ENCODE peak calls at places on chromosome 3, in five cellular contexts. H, E, D, J and X are unnamed samples. For H3K36me3, the result is how much of the 10 kb centered on the place peaks cover.

GRCh38 chr3:191401775-191402357 is 59.1 kb upstream of the PYDC2 start:
- DNase-seq in H (no peak), E (no peak), D (no peak), J (no peak), X (no peak)

GRCh38 chr3:150749218-150749617 is 13.8 kb downstream of the SIAH2 start:
- DNase-seq in H (no peak), E (no peak), D (no peak), J (no peak), X (no peak)

GRCh38 chr3:171700653-171701052 is 109.6 kb downstream of the PLD1 start:
- DNase-seq in H (no peak), E (no peak), D (no peak), J (no peak), X (no peak)

GRCh38 chr3:149393355-149394165 is 16.1 kb upstream of the TM4SF1 start:
- DNase-seq in H (peak), E (peak), D (no peak), J (peak), X (no peak)

GRCh38 chr3:152235709-152236298 is 32.9 kb upstream of the MBNL1 start:
- DNase-seq in H (no peak), E (no peak), D (no peak), J (no peak), X (no peak)

GRCh38 chr3:51389423-51390183 is 1.5 kb upstream of the RBM15B start:
- DNase-seq in H (peak), E (peak), D (no peak), J (peak), X (no peak)

GRCh38 chr3:25785826-25786225 is 2.6 kb upstream of the NGLY1 start:
- DNase-seq in H (no peak), E (no peak), D (no peak), J (no peak), X (no peak)

GRCh38 chr3:23751485-23751811 is 54.3 kb upstream of the UBE2E1 start:
- DNase-seq in H (no peak), E (no peak), D (no peak), J (no peak), X (no peak)

GRCh38 chr3:129064969-129065726 is 4.6 kb downstream of the GP9 start:
- DNase-seq in H (peak), E (no peak), D (no peak), J (no peak), X (no peak)

GRCh38 chr3:172039352-172040077 is at the start of gene FNDC3B:
- DNase-seq in H (peak), E (peak), D (peak), J (peak), X (peak)

GRCh38 chr3:142057331-142057725 is 92.0 kb downstream of the TFDP2 start:
- DNase-seq in H (no peak), E (no peak), D (no peak), J (no peak), X (no peak)

GRCh38 chr3:161354554-161354953 is 16.8 kb downstream of the SPTSSB start:
- DNase-seq in H (no peak), E (no peak), D (no peak), J (no peak), X (no peak)

GRCh38 chr3:186476541-186476940 is 67.6 kb downstream of the CRYGS start:
- DNase-seq in H (no peak), E (no peak), D (no peak), J (no peak), X (no peak)

GRCh38 chr3:153356908-153357307 is 194.9 kb downstream of the RAP2B start:
- DNase-seq in H (no peak), E (no peak), D (no peak), J (no peak), X (no peak)

GRCh38 chr3:10198226-10198625 is 33.5 kb downstream of the IRAK2 start:
- DNase-seq in H (no peak), E (no peak), D (no peak), J (peak), X (no peak)

GRCh38 chr3:123749716-123750115 is 134.4 kb downstream of the MYLK start:
- DNase-seq in H (no peak), E (no peak), D (no peak), J (no peak), X (no peak)

GRCh38 chr3:77096966-77097890 is 57.3 kb downstream of the ROBO2 start:
- DNase-seq in H (no peak), E (no peak), D (no peak), J (no peak), X (no peak)

GRCh38 chr3:123773681-123774431 is 110.3 kb downstream of the MYLK start:
- DNase-seq in H (no peak), E (no peak), D (peak), J (no peak), X (no peak)

GRCh38 chr3:115004201-115005140 is 142.6 kb downstream of the ZBTB20 start:
- DNase-seq in H (no peak), E (no peak), D (no peak), J (no peak), X (no peak)

GRCh38 chr3:32841875-32842505 is 24.2 kb downstream of the TRIM71 start:
- DNase-seq in H (no peak), E (no peak), D (no peak), J (no peak), X (no peak)

GRCh38 chr3:16174976-16175901 is 759 bp downstream of the GALNT15 start:
- DNase-seq in H (no peak), E (no peak), D (no peak), J (no peak), X (no peak)

GRCh38 chr3:52904000-52904399 is 6.7 kb upstream of the STIMATE start:
- DNase-seq in H (no peak), E (no peak), D (no peak), J (no peak), X (no peak)

GRCh38 chr3:188539631-188540194 is 385.8 kb downstream of the LPP start:
- DNase-seq in H (no peak), E (no peak), D (no peak), J (no peak), X (no peak)

GRCh38 chr3:192364296-192364695 is 363.0 kb downstream of the FGF12 start:
- DNase-seq in H (no peak), E (no peak), D (no peak), J (no peak), X (no peak)

GRCh38 chr3:72338082-72338941 is 509.9 kb downstream of the SHQ1 start:
- DNase-seq in H (no peak), E (no peak), D (no peak), J (no peak), X (no peak)

GRCh38 chr3:117547956-117548550 is 838.5 kb downstream of the TUSC7 start:
- DNase-seq in H (no peak), E (no peak), D (no peak), J (no peak), X (peak)

GRCh38 chr3:72346526-72346926 is 501.7 kb downstream of the SHQ1 start:
- DNase-seq in H (no peak), E (no peak), D (peak), J (no peak), X (no peak)

GRCh38 chr3:78398401-78398800 is 1358.5 kb downstream of the ROBO2 start:
- DNase-seq in H (no peak), E (no peak), D (no peak), J (no peak), X (no peak)

GRCh38 chr3:158491968-158492367 is 79.0 kb upstream of the MLF1 start:
- DNase-seq in H (no peak), E (no peak), D (no peak), J (no peak), X (no peak)
- H3K36me3 ChIP-seq in H (under half), E (under half), D (under half), J (under half), X (under half)

GRCh38 chr3:4707324-4707723 is 214.2 kb downstream of the ITPR1 start:
- DNase-seq in H (no peak), E (no peak), D (no peak), J (no peak), X (no peak)
- H3K36me3 ChIP-seq in H (under half), E (under half), D (under half), J (under half), X (under half)

GRCh38 chr3:37037352-37037751 is 44.0 kb downstream of the MLH1 start:
- DNase-seq in H (no peak), E (no peak), D (no peak), J (no peak), X (no peak)
- H3K36me3 ChIP-seq in H (under half), E (under half), D (under half), J (under half), X (half or more)

GRCh38 chr3:13371100-13372075 is 48.7 kb downstream of the NUP210 start:
- DNase-seq in H (no peak), E (no peak), D (no peak), J (no peak), X (no peak)

GRCh38 chr3:13368834-13369233 is 51.3 kb downstream of the NUP210 start:
- DNase-seq in H (no peak), E (no peak), D (no peak), J (no peak), X (no peak)

GRCh38 chr3:13372126-13372525 is 48.0 kb downstream of the NUP210 start:
- DNase-seq in H (no peak), E (no peak), D (no peak), J (no peak), X (no peak)

GRCh38 chr3:13372656-13373055 is 47.5 kb downstream of the NUP210 start:
- DNase-seq in H (no peak), E (no peak), D (no peak), J (no peak), X (no peak)

DNA sequence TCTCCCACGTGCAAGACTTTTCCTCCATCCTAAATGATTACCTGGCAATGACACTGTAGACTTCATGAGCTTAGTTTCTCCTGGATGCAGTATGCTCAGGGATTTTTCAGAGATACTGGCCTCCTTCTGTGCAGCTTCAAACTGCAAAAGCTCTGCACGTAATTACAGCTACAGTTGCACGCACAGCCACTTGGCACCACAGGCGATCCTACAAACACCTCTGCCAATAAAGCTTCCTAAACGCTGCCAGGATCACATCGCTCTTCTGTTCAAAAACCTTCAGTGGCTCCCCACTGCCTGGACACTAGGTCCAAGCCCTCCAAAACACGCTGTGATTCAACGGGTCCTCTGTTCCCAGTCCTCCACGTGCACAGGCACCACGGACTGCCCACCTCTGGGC is 49.5 kb downstream of the NUP210 start:
- DNase-seq in H (no peak), E (no peak), D (no peak), J (no peak), X (no peak)
- H3K36me3 ChIP-seq in H (under half), E (under half), D (under half), J (under half), X (under half)

GRCh38 chr3:56621686-56622085 is 61.4 kb downstream of the TASOR start:
- DNase-seq in H (no peak), E (no peak), D (no peak), J (no peak), X (no peak)
- H3K36me3 ChIP-seq in H (under half), E (under half), D (under half), J (under half), X (half or more)

GRCh38 chr3:12961007-12961725 is 112.1 kb downstream of the IQSEC1 start:
- DNase-seq in H (no peak), E (no peak), D (no peak), J (peak), X (no peak)
- H3K36me3 ChIP-seq in H (under half), E (under half), D (under half), J (under half), X (under half)